ENCODE peak calls at places on chromosomes 6 and 20, in six cellular contexts. X is upper lobe of right lung, K is T-helper 17 cell, G is PC-3, W is pancreas, D is left cardiac atrium. P is an unnamed sample.

GRCh38 chr6:7138921-7139358 is 31.2 kb downstream of the RREB1 start:
- ATAC-seq in W (peak; percentile 77), X (peak; percentile 41), G (peak; percentile 66), K (peak; percentile 55), D (no peak), P (no peak)

GRCh38 chr6:134316733-134317431 is 1.0 kb downstream of the SGK1 start:
- ATAC-seq in D (no peak), G (no peak), W (no peak), X (no peak), K (no peak), P (peak; percentile 4)

GRCh38 chr6:156953125-156953477 is 175.9 kb downstream of the ARID1B start:
- ATAC-seq in W (no peak), X (no peak), D (no peak), K (peak; percentile 3), G (no peak), P (peak; percentile 53)

GRCh38 chr6:6890400-6890858 is 217.3 kb upstream of the RREB1 start:
- ATAC-seq in K (no peak), X (peak; percentile 41), G (no peak), D (peak; percentile 72), W (peak; percentile 80), P (peak; percentile 59)

GRCh38 chr6:10420546-10421507 is 6.0 kb upstream of the TFAP2A start:
- ATAC-seq in K (no peak), W (no peak), X (no peak), G (no peak), D (no peak), P (no peak)

GRCh38 chr6:52598123-52598823 is 21.4 kb upstream of the TRAM2 start:
- ATAC-seq in D (peak; percentile 55), X (peak; percentile 79), K (peak; percentile 39), W (peak; percentile 82), G (peak; percentile 33), P (peak; percentile 66)

GRCh38 chr6:158060447-158061360 is 79.0 kb downstream of the SYNJ2 start:
- ATAC-seq in D (peak; percentile 83), W (peak; percentile 89), K (peak; percentile 66), X (peak; percentile 74), G (peak; percentile 25), P (peak; percentile 84)

GRCh38 chr6:107033136-107033535 is 5.1 kb downstream of the MTRES1 start:
- ATAC-seq in K (no peak), X (no peak), D (no peak), G (peak; percentile 40), W (no peak), P (no peak)

GRCh38 chr20:49676581-49677291 is 36.9 kb downstream of the B4GALT5 start:
- ATAC-seq in W (peak; percentile 43), K (peak; percentile 96), D (peak; percentile 59), X (peak; percentile 89), G (peak; percentile 66), P (peak; percentile 75)

GRCh38 chr6:85449388-85449817 is 480 bp upstream of the NT5E start:
- ATAC-seq in G (peak; percentile 19), D (peak; percentile 80), W (peak; percentile 44), K (peak; percentile 51), X (no peak), P (peak; percentile 72)